ENCODE peak calls at places on chromosomes 5 and 9, in six cellular contexts. Z is H1, L is K562, T is SK-N-SH, R is HepG2, A is GM12878. B is an unnamed sample.

GRCh38 chr5:140145818-140146522 is 20.2 kb downstream of the IGIP start:
- DNase-seq in T (peak; percentile 90), Z (peak; percentile 83), L (peak; percentile 70), A (no peak), R (peak; percentile 38), B (peak; percentile 17)

GRCh38 chr5:160548949-160549665 is 127.5 kb downstream of the PTTG1 start:
- DNase-seq in Z (no peak), T (no peak), A (no peak), L (no peak), R (no peak), B (no peak)

GRCh38 chr5:37900692-37901091 is 60.9 kb upstream of the GDNF start:
- DNase-seq in A (no peak), L (no peak), Z (no peak), T (peak; percentile 4), R (peak; percentile 29), B (no peak)

GRCh38 chr5:157516016-157516415 is 56.0 kb downstream of the NIPAL4 start:
- DNase-seq in A (no peak), R (no peak), L (no peak), Z (no peak), T (no peak), B (no peak)

GRCh38 chr5:115626444-115626823 is 598 bp upstream of the TMED7 start:
- DNase-seq in T (no peak), Z (no peak), R (no peak), A (no peak), L (no peak), B (no peak)

GRCh38 chr5:15790446-15791005 is 290.5 kb downstream of the FBXL7 start:
- DNase-seq in R (no peak), L (no peak), T (no peak), Z (no peak), A (no peak), B (no peak)

GRCh38 chr5:89697581-89697980 is 712.0 kb downstream of the CETN3 start:
- DNase-seq in T (no peak), L (no peak), Z (no peak), R (no peak), A (no peak), B (no peak)

GRCh38 chr9:68746564-68746963 is 41.5 kb downstream of the PIP5K1B start:
- DNase-seq in R (no peak), Z (no peak), A (no peak), T (no peak), L (no peak), B (no peak)

GRCh38 chr9:93207326-93207814 is 23.4 kb downstream of the WNK2 start:
- DNase-seq in R (no peak), A (no peak), T (peak; percentile 70), L (no peak), Z (no peak), B (no peak)

GRCh38 chr9:4796988-4797956 is 4.5 kb downstream of the RCL1 start:
- DNase-seq in Z (no peak), R (peak; percentile 43), T (peak; percentile 51), L (peak; percentile 40), A (no peak), B (no peak)

GRCh38 chr9:78073722-78074121 is 42.1 kb upstream of the GNAQ start:
- DNase-seq in Z (no peak), L (no peak), A (no peak), T (no peak), R (no peak), B (peak; percentile 25)

GRCh38 chr9:119905706-119906105 is 536.5 kb upstream of the BRINP1 start:
- DNase-seq in R (peak; percentile 1), L (no peak), A (no peak), T (no peak), Z (no peak), B (no peak)

GRCh38 chr5:93461751-93462150 is 119.3 kb downstream of the NR2F1-AS1 start:
- DNase-seq in L (no peak), Z (no peak), T (no peak), A (no peak), R (no peak), B (no peak)

GRCh38 chr9:21833090-21833801 is 30.8 kb downstream of the MTAP start:
- DNase-seq in R (no peak), A (peak; percentile 61), Z (no peak), L (no peak), T (no peak), B (no peak)

GRCh38 chr5:149735066-149735465 is 5.0 kb downstream of the PPARGC1B start:
- DNase-seq in T (no peak), L (no peak), R (no peak), Z (no peak), A (no peak), B (peak; percentile 87)

GRCh38 chr5:52825826-52826225 is 38.1 kb downstream of the ITGA1 start:
- DNase-seq in Z (no peak), R (no peak), L (no peak), A (peak; percentile 13), T (no peak), B (no peak)

GRCh38 chr9:138042640-138043039 is 165.1 kb downstream of the CACNA1B start:
- DNase-seq in R (no peak), A (no peak), T (peak; percentile 4), L (no peak), Z (peak; percentile 23), B (no peak)

GRCh38 chr5:81006955-81007636 is 46.9 kb downstream of the RASGRF2 start:
- DNase-seq in Z (no peak), L (no peak), T (no peak), A (no peak), R (no peak), B (no peak)

GRCh38 chr5:151491059-151491458 is 43.7 kb downstream of the SLC36A1 start:
- DNase-seq in R (no peak), T (no peak), Z (no peak), A (no peak), L (no peak), B (no peak)

GRCh38 chr5:151493599-151494136 is 46.3 kb downstream of the SLC36A1 start:
- DNase-seq in A (no peak), Z (no peak), R (no peak), L (no peak), T (no peak), B (no peak)

GRCh38 chr5:151495330-151495729 is 47.9 kb downstream of the SLC36A1 start:
- DNase-seq in L (no peak), A (no peak), R (no peak), Z (no peak), T (no peak), B (no peak)

GRCh38 chr5:151490617-151491016 is 43.2 kb downstream of the SLC36A1 start:
- DNase-seq in T (no peak), L (no peak), R (no peak), Z (no peak), A (no peak), B (no peak)

DNA sequence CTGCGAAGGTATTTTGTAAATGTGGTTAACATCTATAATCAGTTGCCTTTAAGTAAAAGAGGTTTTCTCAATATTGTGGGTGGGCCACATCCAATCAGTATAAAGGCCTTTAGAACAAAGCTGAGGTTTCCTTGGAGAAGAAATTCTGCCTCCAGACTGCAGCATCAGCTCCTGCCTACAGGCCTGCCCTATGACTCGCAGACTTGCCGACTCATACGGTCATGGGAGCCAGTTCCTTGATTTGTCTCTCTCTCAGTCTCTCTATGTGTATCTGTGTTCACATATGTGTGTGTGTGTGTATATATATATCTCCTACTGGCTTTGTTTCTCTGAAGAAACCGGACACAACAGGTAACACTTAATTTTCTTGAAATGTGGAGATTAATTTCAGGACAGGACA is 45.3 kb downstream of the SLC36A1 start:
- DNase-seq in A (no peak), Z (no peak), L (no peak), T (no peak), R (no peak), B (no peak)
- TF ChIP-seq GABPA in A (no peak), Z (no peak), L (no peak), T (no peak), R (no peak), B (no peak)

DNA sequence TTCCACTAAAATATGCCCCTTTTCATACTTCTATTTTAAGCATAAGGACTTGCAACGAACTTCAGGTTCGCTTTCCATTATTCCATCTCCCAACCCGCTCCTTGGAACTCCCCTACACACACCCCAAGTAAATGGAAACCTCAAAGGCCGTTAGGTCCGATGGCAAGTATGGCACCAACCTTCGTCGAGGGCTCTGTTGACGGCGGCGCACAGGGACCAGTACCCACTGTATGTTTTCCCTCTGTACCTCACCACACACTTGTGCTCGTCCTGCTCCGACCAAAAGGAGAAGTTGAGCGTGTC is 24.1 kb downstream of the HNRNPK start:
- DNase-seq in Z (no peak), L (no peak), R (peak; percentile 36), A (no peak), T (no peak), B (no peak)
- TF ChIP-seq GABPA in Z (no peak), L (no peak), R (no peak), A (no peak), T (no peak), B (no peak)

DNA sequence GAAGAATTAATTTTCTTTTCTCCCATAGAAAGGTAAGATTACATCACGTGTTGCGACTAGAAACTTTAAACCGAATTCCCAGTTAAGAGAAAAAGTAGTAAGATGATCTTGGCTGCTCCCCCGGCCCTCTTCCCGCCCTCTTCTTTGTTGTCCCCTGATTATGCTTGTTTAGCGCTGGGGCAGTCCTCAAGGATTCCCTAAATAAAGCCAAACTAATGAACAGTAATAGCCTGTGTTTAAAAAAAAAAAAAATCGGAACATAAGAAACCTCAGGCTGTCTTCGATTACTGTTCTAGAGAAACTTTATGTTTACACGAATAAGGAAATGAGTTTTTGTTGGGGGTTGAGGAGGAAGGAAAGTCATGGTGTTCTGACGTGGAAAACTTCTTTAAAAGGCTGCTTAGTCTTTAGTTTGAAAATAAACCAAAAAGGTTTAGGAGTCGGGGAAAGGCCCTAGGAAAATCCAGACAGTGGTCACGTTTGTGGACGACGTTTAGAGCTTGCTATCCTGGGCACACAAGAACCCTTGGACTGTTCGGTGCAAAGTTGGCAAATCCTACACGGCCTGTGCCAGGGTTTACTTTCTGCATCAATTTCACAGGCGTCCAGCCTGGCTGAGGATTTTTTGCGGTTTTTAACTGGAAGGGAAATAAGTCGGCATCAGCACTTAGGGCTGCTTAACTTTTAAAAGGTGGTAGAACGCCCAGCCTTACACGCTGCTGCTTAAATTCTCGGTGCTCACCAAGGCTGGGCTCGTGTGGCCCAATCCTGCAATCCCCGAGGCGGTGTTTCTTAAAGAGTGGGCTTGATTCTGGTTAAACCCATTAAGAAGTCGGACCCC is 1.1 kb upstream of the MAT2B start:
- DNase-seq in Z (no peak), T (peak; percentile 33), A (no peak), R (peak; percentile 27), L (peak; percentile 22), B (peak; percentile 27)
- TF ChIP-seq GABPA in Z (no peak), T (no peak), A (peak; percentile 3), R (no peak), L (no peak), B (no peak)

GRCh38 chr5:8136271-8136670 is 267.3 kb downstream of the MTRR start:
- DNase-seq in Z (no peak), L (no peak), T (no peak), A (no peak), R (no peak), B (no peak)

GRCh38 chr5:8138884-8139283 is 269.9 kb downstream of the MTRR start:
- DNase-seq in L (no peak), A (no peak), R (no peak), Z (no peak), T (no peak), B (peak; percentile 47)

GRCh38 chr5:8135742-8136141 is 266.8 kb downstream of the MTRR start:
- DNase-seq in T (no peak), A (no peak), L (no peak), Z (no peak), R (no peak), B (no peak)

DNA sequence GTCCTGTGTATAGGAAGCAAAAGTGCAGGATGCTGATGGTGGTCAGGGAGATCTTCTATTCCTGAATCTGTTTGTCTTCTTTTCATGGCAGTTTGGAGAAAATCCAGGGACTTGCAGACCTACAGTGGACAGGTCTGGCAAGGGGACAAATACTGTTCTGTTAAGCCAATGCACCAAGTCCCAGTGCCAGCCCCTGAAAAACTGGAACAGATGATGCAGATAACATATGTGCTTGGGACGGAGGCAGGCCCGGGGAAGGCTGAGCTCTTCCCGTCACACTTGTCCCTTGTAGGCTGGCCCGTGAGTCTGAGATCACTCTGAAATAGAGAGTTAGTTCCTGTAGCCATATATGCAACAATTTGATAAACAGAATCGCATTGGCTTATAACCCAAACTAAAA is 265.7 kb downstream of the MTRR start:
- DNase-seq in L (no peak), T (no peak), Z (no peak), R (no peak), A (no peak), B (no peak)
- TF ChIP-seq GABPA in L (no peak), T (no peak), Z (no peak), R (no peak), A (no peak), B (no peak)

B was measured in HL-60.